ENCODE peak calls at places on chromosomes 7 and 10, in seven cellular contexts. J is T-cell, V is Right ventricle myocardium inferior, M is SK-MEL-5, D is mucosa of descending colon, Q is H7, G is left ventricle myocardium inferior. K is an unnamed sample.

GRCh38 chr10:58701398-58702135 is 188.9 kb downstream of the BICC1 start:
- DNase-seq in V (no peak), J (no peak), D (no peak), M (no peak), G (no peak), Q (no peak), K (no peak)

GRCh38 chr10:73591935-73592699 is 975 bp upstream of the USP54 start:
- DNase-seq in J (no peak), M (peak; percentile 89), V (no peak), D (peak; percentile 81), G (peak; percentile 30), Q (peak; percentile 80), K (no peak)

GRCh38 chr7:27603813-27604212 is 58.9 kb downstream of the HIBADH start:
- DNase-seq in J (no peak), V (no peak), M (peak; percentile 65), D (no peak), Q (no peak), G (no peak), K (no peak)

GRCh38 chr10:72316748-72317435 is 37.8 kb downstream of the DNAJB12 start:
- DNase-seq in V (peak; percentile 89), M (peak; percentile 50), G (peak; percentile 73), D (peak; percentile 91), Q (no peak), J (peak; percentile 63), K (peak; percentile 44)

GRCh38 chr10:48493083-48493871 is 111.6 kb downstream of the ARHGAP22 start:
- DNase-seq in Q (peak; percentile 14), M (no peak), V (peak; percentile 74), J (no peak), D (no peak), G (peak; percentile 54), K (no peak)

GRCh38 chr10:3398825-3399646 is 226.5 kb upstream of the PITRM1 start:
- DNase-seq in D (no peak), M (peak; percentile 91), G (peak; percentile 40), J (no peak), V (no peak), Q (no peak), K (no peak)

GRCh38 chr7:112616295-112616694 is 135.5 kb downstream of the LSMEM1 start:
- DNase-seq in Q (no peak), J (no peak), D (no peak), V (no peak), M (no peak), G (no peak), K (no peak)

GRCh38 chr7:156473476-156474240 is 166.9 kb upstream of the RNF32 start:
- DNase-seq in G (peak; percentile 23), Q (peak; percentile 76), D (no peak), V (no peak), M (peak; percentile 69), J (peak; percentile 4), K (no peak)

GRCh38 chr7:69599879-69600764 is 1.8 kb downstream of the AUTS2 start:
- DNase-seq in G (no peak), D (peak; percentile 40), M (no peak), V (no peak), Q (peak; percentile 28), J (no peak), K (no peak)

GRCh38 chr10:84135836-84136235 is 3.5 kb upstream of the GHITM start:
- DNase-seq in Q (no peak), V (no peak), J (no peak), M (no peak), D (no peak), G (no peak), K (no peak)

K was measured in T-helper 1 cell.